ENCODE peak calls at places on chromosome 5, in five cellular contexts. U is mammary epithelial cell; T is fibroblast of mammary gland; Y is CD4-positive, alpha-beta memory T cell; G is H7. Q is an unnamed sample.

GRCh38 chr5:81134066-81134465 is 99.1 kb upstream of the CKMT2 start:
- DNase-seq in G (no peak), U (no peak), T (no peak), Y (no peak), Q (no peak)

GRCh38 chr5:1641560-1642166 is 117.9 kb upstream of the LPCAT1 start:
- DNase-seq in U (peak), T (peak), Y (peak), G (peak), Q (peak)

GRCh38 chr5:176780071-176780850 is 30.1 kb upstream of the UNC5A start:
- DNase-seq in T (no peak), Y (no peak), U (no peak), G (peak), Q (no peak)

GRCh38 chr5:2374703-2375102 is 376.8 kb downstream of the IRX2 start:
- DNase-seq in T (no peak), G (no peak), Y (no peak), U (no peak), Q (no peak)

GRCh38 chr5:52693279-52693678 is 94.4 kb upstream of the ITGA1 start:
- DNase-seq in T (peak), Y (peak), U (peak), G (peak), Q (peak)

GRCh38 chr5:172936441-172936840 is 22.8 kb upstream of the RPL26L1 start:
- DNase-seq in U (no peak), T (no peak), Y (no peak), G (no peak), Q (no peak)

GRCh38 chr5:1731091-1731639 is 68.5 kb downstream of the MRPL36 start:
- DNase-seq in Y (no peak), U (no peak), T (no peak), G (peak), Q (no peak)

GRCh38 chr5:83924891-83925290 is 204.2 kb upstream of the HAPLN1 start:
- DNase-seq in Y (no peak), T (peak), G (no peak), U (peak), Q (no peak)

GRCh38 chr5:54861212-54861894 is 124.0 kb downstream of the ESM1 start:
- DNase-seq in Y (no peak), G (no peak), U (no peak), T (peak), Q (peak)

GRCh38 chr5:132272341-132273210 is 15.1 kb downstream of the PDLIM4 start:
- DNase-seq in G (peak), U (no peak), T (peak), Y (peak), Q (peak)

GRCh38 chr5:145830594-145830993 is 4.5 kb downstream of the PRELID2 start:
- DNase-seq in U (no peak), G (no peak), Y (no peak), T (peak), Q (peak)

GRCh38 chr5:87853541-87853940 is 415.1 kb downstream of the TMEM161B start:
- DNase-seq in G (no peak), T (no peak), U (no peak), Y (no peak), Q (no peak)

GRCh38 chr5:41524174-41524573 is 13.8 kb upstream of the PLCXD3 start:
- DNase-seq in G (peak), Y (no peak), T (peak), U (no peak), Q (no peak)

GRCh38 chr5:30156156-30156555 is 1037.3 kb upstream of the CDH6 start:
- DNase-seq in Y (no peak), U (no peak), T (no peak), G (no peak), Q (no peak)

GRCh38 chr5:108753331-108753730 is 5.6 kb downstream of the FER start:
- DNase-seq in U (peak), Y (no peak), G (no peak), T (peak), Q (no peak)

GRCh38 chr5:94228791-94229190 is 389.6 kb downstream of the KIAA0825 start:
- DNase-seq in G (no peak), U (no peak), Y (no peak), T (peak), Q (no peak)

DNA sequence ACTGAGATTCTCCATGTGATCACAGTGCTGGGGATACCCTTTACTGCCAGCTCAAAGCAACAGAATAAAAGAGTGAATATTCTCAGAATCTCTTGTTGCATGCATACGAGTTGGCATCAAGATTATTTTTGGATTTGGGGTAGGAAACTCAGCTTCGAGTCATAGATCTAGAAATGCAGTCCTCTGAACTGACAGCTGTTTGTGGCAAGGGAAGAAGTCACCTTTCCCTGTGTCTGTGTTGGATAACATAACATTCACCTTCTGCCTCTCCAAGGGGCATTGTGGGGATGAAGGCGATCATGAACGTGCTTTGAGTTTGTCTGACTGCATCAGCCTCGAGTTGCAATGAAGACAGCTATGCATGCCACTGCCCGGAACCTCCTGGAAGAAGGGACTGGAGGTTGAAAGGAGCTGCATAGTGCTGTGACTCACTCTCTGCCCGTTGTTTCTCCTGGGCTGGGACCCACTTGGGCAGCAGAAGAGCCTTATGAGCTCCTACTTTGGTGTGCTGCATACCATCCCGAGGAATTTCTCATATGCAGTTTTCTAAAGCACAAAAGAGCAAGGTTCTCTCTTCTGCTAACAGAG is 231.7 kb downstream of the ARHGAP26 start:
- DNase-seq in Y (no peak), T (peak), U (peak), G (no peak), Q (peak)
- H3K4me3 ChIP-seq in Y (no peak), T (no peak), U (no peak), G (no peak), Q (no peak)

DNA sequence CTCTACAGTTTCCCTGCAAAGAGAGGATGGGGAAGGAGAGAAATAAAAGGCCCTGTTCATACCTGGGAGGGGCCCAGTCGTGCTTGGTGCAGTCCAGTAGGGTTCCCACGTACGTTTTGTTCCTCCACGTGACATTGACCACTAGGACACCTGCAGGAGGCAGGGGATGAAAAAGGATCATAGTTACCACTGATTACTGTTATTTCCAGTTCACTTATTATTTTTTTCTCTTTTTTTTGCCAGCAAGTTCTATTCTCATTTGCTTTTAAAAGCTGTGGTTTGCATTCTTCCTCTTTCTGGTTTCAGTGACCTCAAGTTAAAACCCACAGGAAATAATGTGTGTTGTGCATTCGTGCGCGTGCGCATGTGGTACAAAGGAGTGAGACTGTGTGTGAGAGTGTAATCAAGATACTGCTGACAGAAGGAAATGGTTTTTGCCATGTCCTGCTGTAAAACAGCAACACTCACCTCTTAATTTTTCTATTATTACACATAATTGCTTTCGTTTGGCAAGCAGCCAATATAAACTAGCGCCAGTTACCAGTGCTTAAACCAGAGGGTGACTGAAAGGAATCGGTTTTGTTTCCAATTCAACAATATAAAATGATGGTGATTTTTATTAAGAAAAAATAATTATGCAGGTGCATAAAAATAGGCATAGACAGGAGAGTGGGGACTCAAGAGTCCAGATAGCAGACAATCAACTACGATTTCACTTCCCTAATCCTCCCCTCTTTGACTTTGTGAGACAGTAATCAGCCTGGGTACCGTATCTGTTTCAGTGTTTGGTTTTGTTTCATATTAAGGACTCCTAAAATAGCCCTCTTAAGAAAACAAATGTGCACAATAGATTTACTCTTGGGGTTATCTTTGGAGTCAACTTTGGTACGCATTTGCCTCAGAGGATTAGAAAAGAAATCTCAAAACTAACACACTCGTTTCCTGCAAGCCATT is 96.6 kb downstream of the ZNF608 start:
- DNase-seq in U (peak), Y (peak), G (no peak), T (peak), Q (peak)
- H3K4me3 ChIP-seq in U (no peak), Y (no peak), G (no peak), T (no peak), Q (peak)

DNA sequence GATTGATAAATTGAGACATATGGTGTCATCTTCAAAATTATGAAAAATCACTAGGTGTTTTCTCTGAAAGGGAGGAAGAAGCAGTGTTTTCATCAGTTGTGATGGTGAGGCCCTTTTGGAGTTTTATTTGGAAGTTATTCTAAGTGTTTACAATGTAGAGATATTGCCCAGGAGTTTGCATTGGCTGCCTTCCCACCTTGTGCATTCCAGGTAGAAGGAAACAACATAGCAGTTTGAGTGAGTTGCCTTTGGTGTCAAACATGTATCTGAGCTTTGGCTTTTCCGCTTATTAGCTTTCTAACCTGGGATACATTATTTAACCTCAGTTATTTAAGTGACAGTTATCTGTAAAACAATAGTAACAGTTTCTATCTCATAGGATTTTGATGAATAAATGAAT is 122.5 kb downstream of the SCAMP1 start:
- DNase-seq in U (no peak), G (no peak), T (no peak), Y (no peak), Q (no peak)
- H3K4me3 ChIP-seq in U (no peak), G (no peak), T (no peak), Y (no peak), Q (no peak)

DNA sequence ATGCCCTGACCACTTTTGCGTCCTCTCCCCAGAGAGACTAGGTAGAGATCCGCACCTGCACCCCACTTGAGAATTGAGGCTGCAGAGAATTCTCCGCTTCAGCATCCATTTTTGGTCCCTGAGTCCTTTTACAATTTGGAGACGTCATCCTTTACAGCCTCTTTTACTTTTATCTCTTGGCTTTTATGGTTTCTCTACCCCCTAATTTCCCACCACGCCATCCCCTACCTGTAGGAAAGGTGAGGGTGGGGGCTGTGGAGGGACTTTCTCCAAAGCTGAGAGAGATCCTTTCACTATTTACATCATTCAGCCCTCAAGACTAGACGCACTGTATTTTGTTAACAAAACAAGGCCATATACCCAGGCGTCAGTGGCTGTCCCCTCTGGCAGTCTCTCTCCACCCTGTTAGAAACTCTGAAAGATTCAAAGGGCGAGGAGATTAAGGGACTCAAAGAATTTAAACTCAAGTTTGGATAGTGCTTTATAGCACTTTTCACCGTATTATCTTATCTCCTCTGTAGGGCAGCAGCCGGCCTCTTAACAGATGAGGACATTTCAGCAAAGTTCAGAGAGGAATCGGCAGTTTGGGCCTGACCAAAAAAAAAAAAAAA is 1.7 kb downstream of the MSX2 start:
- DNase-seq in T (no peak), U (no peak), Y (no peak), G (no peak), Q (no peak)
- H3K4me3 ChIP-seq in T (peak), U (peak), Y (no peak), G (peak), Q (peak)

GRCh38 chr5:169939731-169940130 is 40.6 kb downstream of the INSYN2B start:
- DNase-seq in G (no peak), Y (no peak), U (no peak), T (no peak), Q (no peak)
- H3K4me3 ChIP-seq in G (no peak), Y (no peak), U (no peak), T (no peak), Q (no peak)

DNA sequence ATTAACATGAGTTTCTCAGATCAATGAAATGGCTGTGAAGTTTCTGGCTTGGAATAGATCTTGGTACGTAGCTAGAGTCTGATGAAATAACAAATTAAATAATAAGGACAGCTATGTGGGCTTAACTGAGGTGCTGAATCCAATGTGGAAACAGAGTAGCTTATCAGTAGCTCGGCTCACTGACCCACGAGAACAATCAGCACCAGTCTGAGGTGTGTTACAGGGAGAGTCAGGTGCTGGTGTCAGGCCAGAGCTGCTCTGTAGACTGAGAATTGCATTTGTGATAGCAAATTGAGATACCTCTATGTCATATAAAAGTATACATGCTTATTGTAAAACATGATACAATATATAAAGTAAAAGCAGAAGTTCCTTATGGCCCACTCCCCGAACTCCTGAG is 21.2 kb upstream of the CCL28 start:
- DNase-seq in U (no peak), T (no peak), Y (no peak), G (no peak), Q (no peak)
- H3K4me3 ChIP-seq in U (no peak), T (no peak), Y (no peak), G (no peak), Q (no peak)